ENCODE peak calls at places on chromosomes 3 and 15, in five cellular contexts. U, R, W, E and A are unnamed samples.

GRCh38 chr15:49832421-49832980 is 211.7 kb downstream of the DTWD1 start:
- DNase-seq in R (peak), W (no peak), U (no peak), E (peak), A (no peak)

GRCh38 chr3:73719877-73720276 is 95.1 kb upstream of the PDZRN3 start:
- DNase-seq in E (peak), U (no peak), W (no peak), R (peak), A (peak)

GRCh38 chr3:148078659-148079058 is 619.0 kb upstream of the AGTR1 start:
- DNase-seq in E (no peak), W (no peak), R (peak), U (no peak), A (peak)

GRCh38 chr15:73985101-73985873 is 6.8 kb downstream of the STOML1 start:
- DNase-seq in E (no peak), U (no peak), R (no peak), W (no peak), A (peak)

GRCh38 chr3:156010829-156011228 is 109.5 kb upstream of the KCNAB1 start:
- DNase-seq in E (peak), U (peak), R (peak), W (no peak), A (no peak)

GRCh38 chr3:43338295-43338694 is 52.0 kb downstream of the SNRK start:
- DNase-seq in W (no peak), E (no peak), R (peak), U (no peak), A (no peak)

GRCh38 chr3:150446470-150446977 is 38.4 kb downstream of the TSC22D2 start:
- DNase-seq in E (no peak), W (no peak), R (no peak), U (no peak), A (no peak)

GRCh38 chr3:50602675-50603191 is 8.8 kb downstream of the CISH start:
- DNase-seq in E (peak), R (no peak), W (no peak), U (no peak), A (no peak)

GRCh38 chr3:128287161-128287560 is 133.9 kb downstream of the EEFSEC start:
- DNase-seq in E (no peak), U (no peak), R (no peak), W (no peak), A (no peak)

GRCh38 chr3:43455233-43455632 is 166.6 kb downstream of the ANO10 start:
- DNase-seq in U (no peak), W (no peak), R (peak), E (peak), A (peak)

GRCh38 chr15:83092309-83092976 is 15.0 kb upstream of the TM6SF1 start:
- DNase-seq in E (peak), U (peak), R (peak), W (no peak), A (peak)

GRCh38 chr3:67635257-67635656 is 19.2 kb downstream of the SUCLG2 start:
- DNase-seq in W (no peak), R (peak), U (no peak), E (no peak), A (peak)

GRCh38 chr15:75024102-75024636 is 779 bp downstream of the PPCDC start:
- DNase-seq in R (peak), U (no peak), E (peak), W (no peak), A (peak)

GRCh38 chr3:144272715-144273114 is 301.1 kb downstream of the DIPK2A start:
- DNase-seq in E (no peak), U (no peak), W (no peak), R (no peak), A (no peak)

GRCh38 chr3:98791341-98792325 is 28.5 kb downstream of the ST3GAL6 start:
- DNase-seq in R (peak), E (no peak), U (no peak), W (no peak), A (no peak)

GRCh38 chr3:126850370-126851085 is 132.4 kb upstream of the PLXNA1 start:
- DNase-seq in R (peak), W (no peak), U (no peak), E (peak), A (peak)

GRCh38 chr3:182603501-182603900 is 189.8 kb upstream of the ATP11B start:
- DNase-seq in E (no peak), R (no peak), U (no peak), W (no peak), A (no peak)

GRCh38 chr3:123032057-123032456 is 4.5 kb upstream of the SEMA5B start:
- DNase-seq in U (no peak), R (no peak), E (no peak), W (no peak), A (no peak)